ENCODE peak calls at places on chromosomes 1 and 21, in eight cellular contexts. One of them, this sample, is unnamed. For H3K27me3, the result is how much of the 10 kb centered on the place peaks cover.

GRCh38 chr1:32997381-32997891 is 32.8 kb upstream of the RNF19B start:
- DNase-seq in fibroblast of lung: peak
- DNase-seq in uterus: no peak
- DNase-seq in SJCRH30: no peak
- DNase-seq in tibial nerve: no peak
- DNase-seq in WERI-Rb-1: no peak
- DNase-seq in CD4-positive, alpha-beta T cell: no peak
- DNase-seq in PC-3: no peak
- DNase-seq in this sample: no peak

GRCh38 chr21:31660134-31660565 is 657 bp downstream of the SOD1 start:
- DNase-seq in fibroblast of lung: no peak
- DNase-seq in uterus: peak
- DNase-seq in SJCRH30: peak
- DNase-seq in tibial nerve: no peak
- DNase-seq in WERI-Rb-1: peak
- DNase-seq in CD4-positive, alpha-beta T cell: no peak
- DNase-seq in PC-3: peak
- DNase-seq in this sample: no peak

GRCh38 chr21:16079830-16080229 is 350.0 kb downstream of the USP25 start:
- DNase-seq in fibroblast of lung: peak
- DNase-seq in uterus: no peak
- DNase-seq in SJCRH30: no peak
- DNase-seq in tibial nerve: no peak
- DNase-seq in WERI-Rb-1: no peak
- DNase-seq in CD4-positive, alpha-beta T cell: no peak
- DNase-seq in PC-3: peak
- DNase-seq in this sample: no peak

GRCh38 chr21:44550807-44551206 is 498 bp downstream of the KRTAP10-2 start:
- DNase-seq in fibroblast of lung: peak
- DNase-seq in uterus: no peak
- DNase-seq in SJCRH30: no peak
- DNase-seq in tibial nerve: no peak
- DNase-seq in WERI-Rb-1: no peak
- DNase-seq in CD4-positive, alpha-beta T cell: no peak
- DNase-seq in PC-3: peak
- DNase-seq in this sample: no peak

GRCh38 chr1:176504848-176505553 is 42.0 kb downstream of the PAPPA2 start:
- DNase-seq in fibroblast of lung: no peak
- DNase-seq in uterus: no peak
- DNase-seq in SJCRH30: no peak
- DNase-seq in tibial nerve: no peak
- DNase-seq in WERI-Rb-1: no peak
- DNase-seq in CD4-positive, alpha-beta T cell: no peak
- DNase-seq in PC-3: no peak
- DNase-seq in this sample: no peak

GRCh38 chr21:37208056-37208705 is 59.0 kb downstream of the VPS26C start:
- DNase-seq in fibroblast of lung: peak
- DNase-seq in uterus: no peak
- DNase-seq in SJCRH30: peak
- DNase-seq in tibial nerve: peak
- DNase-seq in WERI-Rb-1: peak
- DNase-seq in CD4-positive, alpha-beta T cell: no peak
- DNase-seq in PC-3: no peak
- DNase-seq in this sample: no peak

GRCh38 chr21:42062543-42063022 is 8.5 kb upstream of the UMODL1 start:
- DNase-seq in fibroblast of lung: no peak
- DNase-seq in uterus: no peak
- DNase-seq in SJCRH30: no peak
- DNase-seq in tibial nerve: no peak
- DNase-seq in WERI-Rb-1: peak
- DNase-seq in CD4-positive, alpha-beta T cell: peak
- DNase-seq in PC-3: no peak
- DNase-seq in this sample: peak

GRCh38 chr1:52551476-52552235 is 1.2 kb downstream of the TUT4 start:
- DNase-seq in fibroblast of lung: peak
- DNase-seq in uterus: no peak
- DNase-seq in SJCRH30: peak
- DNase-seq in tibial nerve: no peak
- DNase-seq in WERI-Rb-1: peak
- DNase-seq in CD4-positive, alpha-beta T cell: peak
- DNase-seq in PC-3: peak
- DNase-seq in this sample: no peak

GRCh38 chr1:172964864-172965263 is 85.9 kb downstream of the TNFSF18 start:
- DNase-seq in fibroblast of lung: peak
- DNase-seq in uterus: no peak
- DNase-seq in SJCRH30: no peak
- DNase-seq in tibial nerve: no peak
- DNase-seq in WERI-Rb-1: no peak
- DNase-seq in CD4-positive, alpha-beta T cell: no peak
- DNase-seq in PC-3: peak
- DNase-seq in this sample: no peak

GRCh38 chr1:82323144-82323543 is 522.4 kb downstream of the ADGRL2 start:
- DNase-seq in fibroblast of lung: no peak
- DNase-seq in uterus: no peak
- DNase-seq in SJCRH30: no peak
- DNase-seq in tibial nerve: no peak
- DNase-seq in WERI-Rb-1: no peak
- DNase-seq in CD4-positive, alpha-beta T cell: no peak
- DNase-seq in PC-3: no peak
- DNase-seq in this sample: no peak

GRCh38 chr21:42790520-42790919 is 88.8 kb downstream of the WDR4 start:
- DNase-seq in fibroblast of lung: no peak
- DNase-seq in uterus: no peak
- DNase-seq in SJCRH30: no peak
- DNase-seq in tibial nerve: no peak
- DNase-seq in WERI-Rb-1: no peak
- DNase-seq in CD4-positive, alpha-beta T cell: no peak
- DNase-seq in PC-3: no peak
- DNase-seq in this sample: no peak

GRCh38 chr1:52668711-52669110 is 29.4 kb downstream of the COA7 start:
- DNase-seq in fibroblast of lung: peak
- DNase-seq in uterus: no peak
- DNase-seq in SJCRH30: no peak
- DNase-seq in tibial nerve: no peak
- DNase-seq in WERI-Rb-1: no peak
- DNase-seq in CD4-positive, alpha-beta T cell: no peak
- DNase-seq in PC-3: peak
- DNase-seq in this sample: no peak

GRCh38 chr1:204127597-204128242 is 24.1 kb downstream of the ETNK2 start:
- DNase-seq in fibroblast of lung: peak
- DNase-seq in uterus: peak
- DNase-seq in SJCRH30: peak
- DNase-seq in tibial nerve: peak
- DNase-seq in WERI-Rb-1: peak
- DNase-seq in CD4-positive, alpha-beta T cell: no peak
- DNase-seq in PC-3: peak
- DNase-seq in this sample: no peak

GRCh38 chr1:185774384-185774783 is 40.2 kb downstream of the HMCN1 start:
- DNase-seq in fibroblast of lung: peak
- DNase-seq in uterus: no peak
- DNase-seq in SJCRH30: no peak
- DNase-seq in tibial nerve: no peak
- DNase-seq in WERI-Rb-1: no peak
- DNase-seq in CD4-positive, alpha-beta T cell: no peak
- DNase-seq in PC-3: no peak
- DNase-seq in this sample: no peak

GRCh38 chr1:61797045-61797755 is 54.9 kb downstream of the PATJ start:
- DNase-seq in fibroblast of lung: peak
- DNase-seq in uterus: no peak
- DNase-seq in SJCRH30: no peak
- DNase-seq in tibial nerve: no peak
- DNase-seq in WERI-Rb-1: no peak
- DNase-seq in CD4-positive, alpha-beta T cell: no peak
- DNase-seq in PC-3: peak
- DNase-seq in this sample: no peak

GRCh38 chr1:5286244-5286643 is 631.8 kb downstream of the AJAP1 start:
- DNase-seq in fibroblast of lung: no peak
- DNase-seq in uterus: no peak
- DNase-seq in SJCRH30: no peak
- DNase-seq in tibial nerve: no peak
- DNase-seq in WERI-Rb-1: peak
- DNase-seq in CD4-positive, alpha-beta T cell: no peak
- DNase-seq in PC-3: no peak
- DNase-seq in this sample: no peak

DNA sequence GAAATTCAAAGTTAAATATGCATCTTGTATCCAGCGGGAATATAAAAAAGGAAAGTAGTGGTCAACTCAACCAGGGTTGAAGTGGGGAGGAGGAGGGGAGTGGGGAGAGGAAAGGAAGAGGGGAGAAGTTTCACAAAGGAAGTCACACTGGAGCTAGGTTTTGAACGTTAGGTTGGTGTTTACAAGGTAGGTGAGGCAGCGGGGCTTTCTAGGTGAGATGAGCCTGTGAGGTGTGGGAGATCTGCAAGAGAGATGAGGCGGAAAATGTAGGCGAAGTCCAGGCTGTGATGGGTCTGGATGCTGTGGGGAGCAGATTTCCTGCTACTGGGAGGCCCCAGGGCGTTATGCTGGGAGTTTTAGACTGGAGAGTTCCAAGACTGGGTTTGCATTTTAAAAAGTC is 36.1 kb upstream of the IL20 start:
- DNase-seq in fibroblast of lung: no peak
- DNase-seq in uterus: no peak
- DNase-seq in SJCRH30: no peak
- DNase-seq in tibial nerve: no peak
- DNase-seq in WERI-Rb-1: no peak
- DNase-seq in CD4-positive, alpha-beta T cell: no peak
- DNase-seq in PC-3: no peak
- DNase-seq in this sample: no peak
- H3K27me3 ChIP-seq in fibroblast of lung: under half
- H3K27me3 ChIP-seq in uterus: under half
- H3K27me3 ChIP-seq in SJCRH30: under half
- H3K27me3 ChIP-seq in tibial nerve: under half
- H3K27me3 ChIP-seq in WERI-Rb-1: half or more
- H3K27me3 ChIP-seq in CD4-positive, alpha-beta T cell: under half
- H3K27me3 ChIP-seq in PC-3: under half
- H3K27me3 ChIP-seq in this sample: under half

GRCh38 chr21:34925597-34925996 is 123.5 kb downstream of the RUNX1 start:
- DNase-seq in fibroblast of lung: no peak
- DNase-seq in uterus: no peak
- DNase-seq in SJCRH30: no peak
- DNase-seq in tibial nerve: no peak
- DNase-seq in WERI-Rb-1: no peak
- DNase-seq in CD4-positive, alpha-beta T cell: no peak
- DNase-seq in PC-3: no peak
- DNase-seq in this sample: no peak

GRCh38 chr21:34923626-34924025 is 125.5 kb downstream of the RUNX1 start:
- DNase-seq in fibroblast of lung: no peak
- DNase-seq in uterus: no peak
- DNase-seq in SJCRH30: no peak
- DNase-seq in tibial nerve: no peak
- DNase-seq in WERI-Rb-1: no peak
- DNase-seq in CD4-positive, alpha-beta T cell: no peak
- DNase-seq in PC-3: no peak
- DNase-seq in this sample: no peak

GRCh38 chr21:34923202-34923601 is 125.9 kb downstream of the RUNX1 start:
- DNase-seq in fibroblast of lung: no peak
- DNase-seq in uterus: no peak
- DNase-seq in SJCRH30: no peak
- DNase-seq in tibial nerve: no peak
- DNase-seq in WERI-Rb-1: no peak
- DNase-seq in CD4-positive, alpha-beta T cell: no peak
- DNase-seq in PC-3: no peak
- DNase-seq in this sample: no peak

GRCh38 chr21:34924194-34924593 is 124.9 kb downstream of the RUNX1 start:
- DNase-seq in fibroblast of lung: no peak
- DNase-seq in uterus: no peak
- DNase-seq in SJCRH30: no peak
- DNase-seq in tibial nerve: no peak
- DNase-seq in WERI-Rb-1: no peak
- DNase-seq in CD4-positive, alpha-beta T cell: no peak
- DNase-seq in PC-3: no peak
- DNase-seq in this sample: no peak

DNA sequence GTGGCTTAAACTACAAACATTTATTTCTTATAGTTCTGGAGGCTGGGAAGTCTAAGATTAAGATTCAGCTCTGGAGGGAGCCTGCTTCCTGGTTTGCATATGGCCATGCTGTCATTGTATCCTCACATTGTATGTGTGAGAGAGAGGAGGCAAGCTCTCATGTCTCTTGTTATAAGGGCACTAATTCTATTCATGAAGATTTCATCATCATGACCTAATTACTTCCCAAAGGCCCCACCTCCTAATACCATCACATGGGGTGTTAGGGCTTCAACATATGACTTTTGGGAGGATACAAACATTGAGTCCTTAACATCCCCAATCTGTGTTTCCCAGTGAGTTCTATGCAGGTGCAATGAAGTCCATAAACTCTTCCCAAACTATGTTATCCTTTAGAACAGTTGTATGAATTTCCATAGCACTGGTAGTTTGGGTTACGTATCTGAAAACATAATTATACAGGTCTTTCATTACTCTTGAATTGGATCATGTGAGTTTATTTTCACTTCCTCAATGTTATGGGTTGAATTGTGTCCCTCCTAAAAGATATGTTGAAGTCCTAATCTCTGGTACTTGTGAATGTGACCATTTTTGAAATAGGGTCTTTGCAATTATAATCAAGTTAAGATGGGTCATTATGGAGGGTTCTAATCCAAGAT is 124.2 kb downstream of the RUNX1 start:
- DNase-seq in fibroblast of lung: no peak
- DNase-seq in uterus: no peak
- DNase-seq in SJCRH30: no peak
- DNase-seq in tibial nerve: no peak
- DNase-seq in WERI-Rb-1: no peak
- DNase-seq in CD4-positive, alpha-beta T cell: no peak
- DNase-seq in PC-3: no peak
- DNase-seq in this sample: no peak
- H3K27ac ChIP-seq in fibroblast of lung: no peak
- H3K27ac ChIP-seq in uterus: no peak
- H3K27ac ChIP-seq in SJCRH30: no peak
- H3K27ac ChIP-seq in tibial nerve: no peak
- H3K27ac ChIP-seq in WERI-Rb-1: no peak
- H3K27ac ChIP-seq in CD4-positive, alpha-beta T cell: no peak
- H3K27ac ChIP-seq in PC-3: no peak
- H3K27ac ChIP-seq in this sample: no peak

GRCh38 chr1:201326710-201327109 is 43.4 kb downstream of the PKP1 start:
- DNase-seq in fibroblast of lung: no peak
- DNase-seq in uterus: no peak
- DNase-seq in SJCRH30: no peak
- DNase-seq in tibial nerve: no peak
- DNase-seq in WERI-Rb-1: no peak
- DNase-seq in CD4-positive, alpha-beta T cell: no peak
- DNase-seq in PC-3: no peak
- DNase-seq in this sample: no peak
- H3K27me3 ChIP-seq in fibroblast of lung: under half
- H3K27me3 ChIP-seq in uterus: under half
- H3K27me3 ChIP-seq in SJCRH30: under half
- H3K27me3 ChIP-seq in tibial nerve: under half
- H3K27me3 ChIP-seq in WERI-Rb-1: under half
- H3K27me3 ChIP-seq in CD4-positive, alpha-beta T cell: under half
- H3K27me3 ChIP-seq in PC-3: under half
- H3K27me3 ChIP-seq in this sample: under half

GRCh38 chr1:29906927-29907326 is 670.6 kb downstream of the PTPRU start:
- DNase-seq in fibroblast of lung: no peak
- DNase-seq in uterus: no peak
- DNase-seq in SJCRH30: no peak
- DNase-seq in tibial nerve: no peak
- DNase-seq in WERI-Rb-1: no peak
- DNase-seq in CD4-positive, alpha-beta T cell: no peak
- DNase-seq in PC-3: no peak
- DNase-seq in this sample: no peak

GRCh38 chr1:29916656-29917369 is 680.5 kb downstream of the PTPRU start:
- DNase-seq in fibroblast of lung: no peak
- DNase-seq in uterus: no peak
- DNase-seq in SJCRH30: no peak
- DNase-seq in tibial nerve: no peak
- DNase-seq in WERI-Rb-1: no peak
- DNase-seq in CD4-positive, alpha-beta T cell: no peak
- DNase-seq in PC-3: no peak
- DNase-seq in this sample: no peak

GRCh38 chr1:29912413-29912812 is 676.1 kb downstream of the PTPRU start:
- DNase-seq in fibroblast of lung: peak
- DNase-seq in uterus: no peak
- DNase-seq in SJCRH30: no peak
- DNase-seq in tibial nerve: no peak
- DNase-seq in WERI-Rb-1: no peak
- DNase-seq in CD4-positive, alpha-beta T cell: no peak
- DNase-seq in PC-3: peak
- DNase-seq in this sample: no peak
- H3K27ac ChIP-seq in fibroblast of lung: no peak
- H3K27ac ChIP-seq in uterus: no peak
- H3K27ac ChIP-seq in SJCRH30: no peak
- H3K27ac ChIP-seq in tibial nerve: no peak
- H3K27ac ChIP-seq in WERI-Rb-1: no peak
- H3K27ac ChIP-seq in CD4-positive, alpha-beta T cell: no peak
- H3K27ac ChIP-seq in PC-3: no peak
- H3K27ac ChIP-seq in this sample: no peak

This sample was measured in esophagus squamous epithelium.